ENCODE peak calls at places on chromosomes 6 and 20, in seven cellular contexts. R, N, M, C, U, H and Z are unnamed samples.

GRCh38 chr6:167351656-167352354 is 26.9 kb downstream of the TTLL2 start:
- ATAC-seq in U (no peak), M (peak), R (peak), N (no peak), C (peak), H (no peak), Z (no peak)

GRCh38 chr20:62238569-62239277 is 402 bp downstream of the OSBPL2 start:
- ATAC-seq in U (peak), H (no peak), R (no peak), C (no peak), N (no peak), M (peak), Z (no peak)

GRCh38 chr6:142843344-142843743 is 101.6 kb downstream of the HIVEP2 start:
- ATAC-seq in U (no peak), R (peak), C (no peak), M (peak), H (no peak), N (no peak), Z (no peak)

GRCh38 chr6:15042938-15043337 is 202.9 kb upstream of the JARID2 start:
- ATAC-seq in C (no peak), N (no peak), U (no peak), R (no peak), H (no peak), M (no peak), Z (no peak)

GRCh38 chr6:4164043-4164442 is 28.7 kb upstream of the ECI2 start:
- ATAC-seq in N (peak), C (no peak), R (no peak), U (no peak), H (no peak), M (no peak), Z (no peak)

GRCh38 chr6:44522871-44523270 is 135.4 kb downstream of the CDC5L start:
- ATAC-seq in U (no peak), H (no peak), R (no peak), N (no peak), M (peak), C (no peak), Z (no peak)

GRCh38 chr6:170010665-170011232 is 259.3 kb downstream of the ERMARD start:
- ATAC-seq in U (no peak), R (no peak), M (no peak), H (no peak), C (no peak), N (no peak), Z (no peak)

GRCh38 chr20:47586648-47587306 is 85.1 kb downstream of the NCOA3 start:
- ATAC-seq in R (no peak), M (no peak), C (no peak), H (no peak), N (no peak), U (no peak), Z (no peak)

GRCh38 chr6:163777379-163777686 is 362.8 kb downstream of the QKI start:
- ATAC-seq in R (no peak), U (no peak), M (no peak), C (no peak), H (no peak), N (no peak), Z (no peak)

GRCh38 chr20:10619427-10619826 is 54.4 kb downstream of the JAG1 start:
- ATAC-seq in M (no peak), H (no peak), R (no peak), C (no peak), N (no peak), U (no peak), Z (no peak)

GRCh38 chr6:13485923-13486557 is 1.4 kb downstream of the GFOD1 start:
- ATAC-seq in H (no peak), N (no peak), M (peak), U (peak), R (peak), C (no peak), Z (no peak)

GRCh38 chr20:62875419-62876355 is 14.1 kb upstream of the TCFL5 start:
- ATAC-seq in R (peak), N (peak), C (no peak), U (peak), H (peak), M (no peak), Z (peak)

GRCh38 chr20:58893355-58894151 is 41.0 kb downstream of the GNAS start:
- ATAC-seq in R (peak), M (no peak), N (no peak), H (no peak), C (peak), U (no peak), Z (no peak)

GRCh38 chr6:49776444-49776843 is 10.6 kb downstream of the PGK2 start:
- ATAC-seq in R (no peak), N (no peak), C (no peak), H (no peak), U (no peak), M (no peak), Z (no peak)

GRCh38 chr20:34989118-34989517 is 33.5 kb downstream of the MYH7B start:
- ATAC-seq in U (no peak), C (no peak), N (no peak), R (no peak), M (no peak), H (no peak), Z (no peak)

GRCh38 chr6:78615430-78615904 is 251.9 kb upstream of the IRAK1BP1 start:
- ATAC-seq in R (no peak), H (no peak), C (no peak), U (no peak), M (no peak), N (no peak), Z (no peak)

GRCh38 chr6:158751842-158752424 is 67.2 kb downstream of the EZR start:
- ATAC-seq in U (no peak), M (no peak), R (no peak), C (no peak), N (no peak), H (no peak), Z (no peak)

GRCh38 chr6:29954272-29954671 is 11.9 kb downstream of the HLA-A start:
- ATAC-seq in U (no peak), C (no peak), N (no peak), H (no peak), M (no peak), R (no peak), Z (no peak)

GRCh38 chr20:56483970-56484369 is 15.5 kb downstream of the RTF2 start:
- ATAC-seq in R (no peak), U (no peak), M (no peak), C (no peak), H (no peak), N (no peak), Z (no peak)

GRCh38 chr6:111674413-111674812 is 68.7 kb upstream of the TRAF3IP2 start:
- ATAC-seq in H (no peak), C (no peak), M (no peak), U (no peak), R (no peak), N (no peak), Z (no peak)

GRCh38 chr20:17648782-17649730 is 33.0 kb downstream of the RRBP1 start:
- ATAC-seq in C (no peak), R (peak), U (peak), H (no peak), N (peak), M (peak), Z (no peak)

GRCh38 chr6:107198631-107199416 is 83.5 kb upstream of the BEND3 start:
- ATAC-seq in M (peak), U (no peak), N (no peak), C (peak), H (no peak), R (peak), Z (no peak)

GRCh38 chr20:14832630-14833029 is 495.2 kb upstream of the FLRT3 start:
- ATAC-seq in C (no peak), M (no peak), R (no peak), H (no peak), N (no peak), U (no peak), Z (no peak)

GRCh38 chr20:50546729-50547314 is 36.6 kb downstream of the PTPN1 start:
- ATAC-seq in U (peak), C (peak), H (no peak), N (no peak), R (peak), M (peak), Z (no peak)

GRCh38 chr20:15440249-15440820 is 1102.9 kb upstream of the FLRT3 start:
- ATAC-seq in M (no peak), R (no peak), C (no peak), H (no peak), U (no peak), N (no peak), Z (no peak)

GRCh38 chr20:25309395-25310267 is 61.7 kb downstream of the PYGB start:
- ATAC-seq in C (no peak), H (peak), R (peak), M (no peak), U (peak), N (peak), Z (peak)

GRCh38 chr6:53643481-53643965 is 22.0 kb downstream of the KLHL31 start:
- ATAC-seq in U (no peak), H (no peak), C (no peak), N (no peak), R (no peak), M (no peak), Z (no peak)

GRCh38 chr20:57686931-57687652 is 22.7 kb downstream of the PMEPA1 start:
- ATAC-seq in R (no peak), U (peak), H (peak), C (peak), N (peak), M (no peak), Z (no peak)